ENCODE peak calls at places on chromosome 21, in four cellular contexts. N, M, J and E are unnamed samples.

GRCh38 chr21:25863747-25864146 is 129.0 kb downstream of the GABPA start:
- DNase-seq in N (no peak), M (no peak), J (no peak), E (no peak)

GRCh38 chr21:37712204-37712934 is 203.9 kb downstream of the KCNJ6 start:
- DNase-seq in N (peak; percentile 63), M (peak; percentile 41), J (peak; percentile 73), E (peak; percentile 83)

GRCh38 chr21:17711896-17712295 is 99.2 kb upstream of the BTG3 start:
- DNase-seq in N (no peak), M (no peak), J (no peak), E (no peak)

GRCh38 chr21:36156815-36157670 is at the start of gene DOP1B:
- DNase-seq in N (no peak), M (no peak), J (peak; percentile 64), E (no peak)

GRCh38 chr21:15242906-15243305 is 178.1 kb upstream of the NRIP1 start:
- DNase-seq in N (no peak), M (no peak), J (no peak), E (no peak)

GRCh38 chr21:37266515-37267221 is 466 bp downstream of the VPS26C start:
- DNase-seq in N (no peak), M (peak; percentile 27), J (peak; percentile 59), E (peak; percentile 42)

GRCh38 chr21:16514316-16514715 is 784.5 kb downstream of the USP25 start:
- DNase-seq in N (no peak), M (no peak), J (no peak), E (no peak)

GRCh38 chr21:30315701-30316100 is 4.4 kb downstream of the KRTAP26-1 start:
- DNase-seq in N (no peak), M (no peak), J (no peak), E (no peak)

GRCh38 chr21:41233913-41234312 is 66.0 kb downstream of the BACE2 start:
- DNase-seq in N (no peak), M (no peak), J (no peak), E (no peak)

GRCh38 chr21:37868896-37869295 is 47.4 kb downstream of the KCNJ6 start:
- DNase-seq in N (no peak), M (no peak), J (no peak), E (peak; percentile 78)

GRCh38 chr21:38244407-38244787 is 12.4 kb upstream of the KCNJ15 start:
- DNase-seq in N (no peak), M (no peak), J (no peak), E (no peak)

GRCh38 chr21:16794944-16795343 is 717.9 kb upstream of the CXADR start:
- DNase-seq in N (no peak), M (peak; percentile 3), J (peak; percentile 28), E (peak; percentile 95)

GRCh38 chr21:17441370-17441769 is 71.5 kb upstream of the CXADR start:
- DNase-seq in N (no peak), M (peak; percentile 97), J (no peak), E (peak; percentile 62)

DNA sequence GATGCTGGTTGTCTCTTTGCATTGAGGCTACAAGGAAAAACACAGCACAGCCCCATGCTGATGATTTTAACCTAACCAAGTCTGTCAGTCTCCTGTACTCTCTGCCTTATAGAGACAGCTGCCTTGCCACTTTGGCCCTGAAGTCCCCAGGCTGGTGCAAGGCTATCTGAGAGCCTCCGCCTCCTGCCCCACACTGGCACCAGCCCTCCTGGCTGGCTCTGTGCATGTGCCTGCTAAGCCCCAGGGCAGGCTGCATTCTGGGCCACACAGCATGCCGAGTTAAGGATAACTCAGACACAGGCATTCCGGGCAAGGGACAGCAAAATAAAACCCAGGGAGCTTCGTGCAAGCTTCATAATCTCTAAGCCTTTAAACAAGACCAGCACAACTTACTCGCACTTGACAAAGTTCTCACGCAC is 910 bp downstream of the RUNX1 start:
- DNase-seq in N (no peak), M (no peak), J (peak; percentile 27), E (no peak)
- H3K4me3 ChIP-seq in N (no peak overlapping the region), M (no peak overlapping the region), J (no peak overlapping the region), E (peak overlapping the region; percentile 13)

DNA sequence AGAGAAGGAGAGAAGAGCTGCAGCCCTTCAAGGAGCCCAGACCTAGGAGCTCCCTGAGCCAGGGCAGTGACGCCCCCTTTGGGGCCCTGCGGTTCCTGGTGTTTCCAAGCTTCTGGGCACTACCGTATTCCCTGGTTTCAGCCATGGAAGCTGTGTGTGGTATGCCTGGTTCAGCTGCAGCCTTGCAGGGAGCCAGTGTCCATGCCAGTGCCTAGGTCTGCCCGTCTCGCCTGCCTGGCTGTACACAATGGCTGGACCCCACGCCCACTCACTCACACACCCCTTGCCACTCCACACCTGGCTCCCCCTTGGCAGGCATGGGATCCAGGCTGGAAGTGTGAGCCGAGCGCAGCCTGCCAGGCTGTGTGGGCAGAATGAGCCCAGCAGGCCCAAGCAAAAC is 87.7 kb downstream of the ADARB1 start:
- DNase-seq in N (no peak), M (no peak), J (no peak), E (no peak)
- TF ChIP-seq CTCF in N (no peak), M (no peak), J (no peak), E (no peak)

DNA sequence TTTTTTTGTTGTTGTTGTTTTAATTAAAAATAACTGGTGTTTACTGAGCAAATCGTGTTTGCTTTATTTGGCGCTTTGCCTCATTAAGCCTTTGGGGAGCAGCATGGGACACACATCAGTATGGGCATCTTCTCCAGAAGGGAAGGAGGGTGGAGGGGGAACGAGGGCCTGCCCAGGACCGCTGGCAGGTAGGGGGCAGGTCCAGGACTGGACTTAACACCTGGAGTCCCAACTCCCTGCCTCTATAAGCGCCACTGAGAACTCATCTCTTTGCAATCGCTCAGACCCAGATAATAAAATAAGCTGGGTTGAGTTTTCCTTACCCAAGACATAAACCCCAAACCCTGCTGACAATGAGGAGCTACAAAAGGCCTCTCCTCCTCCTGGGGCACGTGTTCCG is 15.1 kb downstream of the ABCG1 start:
- DNase-seq in N (no peak), M (no peak), J (no peak), E (no peak)
- H3K4me3 ChIP-seq in N (peak overlapping the region; percentile 42), M (no peak overlapping the region), J (no peak overlapping the region), E (no peak overlapping the region)

GRCh38 chr21:39581414-39581813 is 31.3 kb upstream of the B3GALT5 start:
- DNase-seq in N (no peak), M (no peak), J (no peak), E (no peak)
- TF ChIP-seq CTCF in N (no peak), M (no peak), J (no peak), E (no peak)